ENCODE peak calls at places on chromosomes 6 and 20, in seven cellular contexts. A is keratinocyte, H is WTC11, T is MM.1S, Y is glutamatergic neuron, L is cardiac muscle cell, K is lower lobe of right lung. B is an unnamed sample.

GRCh38 chr6:46251583-46252339 is 81.0 kb upstream of the ENPP5 start:
- DNase-seq in K (no peak), L (no peak), A (no peak), H (no peak), T (no peak), Y (no peak), B (no peak)

GRCh38 chr6:104597541-104598050 is 262.1 kb downstream of the HACE1 start:
- DNase-seq in L (no peak), H (no peak), A (no peak), T (no peak), Y (no peak), K (no peak), B (no peak)

GRCh38 chr20:35603695-35604443 is 11.8 kb upstream of the SPAG4 start:
- DNase-seq in K (no peak), L (no peak), T (no peak), A (no peak), H (no peak), Y (no peak), B (no peak)

GRCh38 chr6:137496909-137497721 is 2.9 kb upstream of the OLIG3 start:
- DNase-seq in L (no peak), K (no peak), H (peak), Y (peak), T (no peak), A (no peak), B (no peak)

GRCh38 chr20:1324598-1325172 is 4.3 kb downstream of the SDCBP2 start:
- DNase-seq in A (no peak), Y (no peak), H (no peak), K (no peak), L (no peak), T (no peak), B (no peak)

GRCh38 chr20:21583486-21584168 is 69.8 kb upstream of the NKX2-2 start:
- DNase-seq in K (no peak), A (no peak), H (no peak), T (no peak), L (no peak), Y (no peak), B (no peak)

GRCh38 chr20:40497781-40498691 is 191.0 kb downstream of the MAFB start:
- DNase-seq in Y (no peak), L (no peak), H (no peak), A (no peak), T (no peak), K (peak), B (peak)

GRCh38 chr6:14723535-14724086 is 522.3 kb upstream of the JARID2 start:
- DNase-seq in A (no peak), H (no peak), Y (no peak), L (no peak), T (no peak), K (no peak), B (no peak)

GRCh38 chr6:17867880-17868279 is 119.6 kb downstream of the KIF13A start:
- DNase-seq in L (no peak), H (no peak), Y (no peak), T (no peak), A (no peak), K (no peak), B (peak)

GRCh38 chr6:79570129-79570801 is 33.0 kb upstream of the LCA5 start:
- DNase-seq in H (peak), L (peak), A (peak), Y (no peak), K (no peak), T (no peak), B (peak)

GRCh38 chr6:37516076-37516919 is 16.6 kb upstream of the CCDC167 start:
- DNase-seq in K (peak), H (peak), T (peak), Y (peak), A (no peak), L (peak), B (peak)

GRCh38 chr20:53652090-53652858 is 58.6 kb upstream of the ZNF217 start:
- DNase-seq in A (no peak), K (no peak), H (no peak), L (peak), Y (no peak), T (peak), B (no peak)

GRCh38 chr20:62758226-62758912 is 37.9 kb upstream of the MRGBP start:
- DNase-seq in T (no peak), K (peak), H (no peak), L (no peak), A (no peak), Y (peak), B (no peak)

GRCh38 chr6:139181236-139181635 is 46.4 kb downstream of the HECA start:
- DNase-seq in H (no peak), K (no peak), A (no peak), T (no peak), L (no peak), Y (no peak), B (no peak)

GRCh38 chr6:57432919-57433684 is 115.7 kb downstream of the PRIM2 start:
- DNase-seq in L (no peak), H (no peak), T (no peak), K (no peak), Y (no peak), A (no peak), B (no peak)

GRCh38 chr6:3520541-3521220 is 63.8 kb upstream of the SLC22A23 start:
- DNase-seq in A (no peak), H (no peak), K (no peak), L (no peak), T (no peak), Y (no peak), B (no peak)

GRCh38 chr6:72530152-72530551 is 91.7 kb upstream of the KCNQ5 start:
- DNase-seq in H (no peak), T (no peak), A (no peak), L (no peak), K (no peak), Y (no peak), B (no peak)
- TF ChIP-seq CTCF in H (no peak), T (no peak), A (no peak), L (no peak), K (no peak), Y (no peak), B (no peak)

GRCh38 chr6:131955876-131956275 is 4.7 kb upstream of the CCN2 start:
- DNase-seq in H (no peak), K (no peak), T (no peak), L (no peak), Y (no peak), A (no peak), B (no peak)

GRCh38 chr6:131958095-131958494 is 6.9 kb upstream of the CCN2 start:
- DNase-seq in L (no peak), T (no peak), H (no peak), K (no peak), A (no peak), Y (no peak), B (no peak)

GRCh38 chr6:131963063-131963462 is 11.9 kb upstream of the CCN2 start:
- DNase-seq in Y (no peak), T (no peak), L (no peak), K (no peak), A (no peak), H (no peak), B (no peak)

GRCh38 chr6:131958551-131959470 is 7.6 kb upstream of the CCN2 start:
- DNase-seq in T (no peak), A (no peak), L (no peak), H (no peak), K (no peak), Y (no peak), B (no peak)

DNA sequence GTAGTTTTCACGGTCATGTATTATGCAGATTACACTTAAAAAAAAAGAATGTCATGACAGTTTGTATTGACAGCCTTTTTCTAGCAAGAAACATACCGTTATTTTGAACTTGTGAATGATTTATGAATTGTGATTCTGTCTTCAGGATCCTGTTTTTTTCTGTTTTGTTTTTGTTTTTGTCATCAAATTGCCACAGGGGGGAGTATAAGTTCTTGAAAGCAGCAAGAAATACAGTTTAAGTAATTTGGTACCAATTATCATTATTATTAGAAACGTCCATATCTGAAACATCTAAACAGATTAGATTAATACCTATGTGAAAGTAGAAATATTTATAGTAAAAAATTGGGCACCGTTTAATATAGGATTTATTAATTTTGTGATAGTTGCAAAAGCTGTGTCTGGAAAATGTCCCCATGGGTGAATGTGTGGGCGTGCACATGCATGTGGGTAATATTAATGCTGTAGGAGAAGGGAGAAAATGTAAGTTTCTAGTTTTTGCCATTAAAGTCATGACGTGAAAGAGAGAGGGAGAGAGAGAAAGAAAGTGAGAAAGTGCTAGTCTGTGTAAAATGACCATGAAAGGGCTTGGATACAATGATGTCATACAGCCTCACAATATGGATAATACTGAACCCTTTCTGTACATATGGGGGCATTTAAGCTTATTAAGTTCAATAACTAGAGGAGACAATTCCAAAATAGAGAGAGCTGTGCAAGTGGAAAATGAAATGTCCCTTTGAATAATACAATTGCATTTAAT is 9.4 kb upstream of the CCN2 start:
- DNase-seq in H (no peak), T (peak), A (no peak), L (no peak), Y (no peak), K (no peak), B (no peak)
- TF ChIP-seq CTCF in H (no peak), T (peak), A (no peak), L (peak), Y (peak), K (no peak), B (peak)

DNA sequence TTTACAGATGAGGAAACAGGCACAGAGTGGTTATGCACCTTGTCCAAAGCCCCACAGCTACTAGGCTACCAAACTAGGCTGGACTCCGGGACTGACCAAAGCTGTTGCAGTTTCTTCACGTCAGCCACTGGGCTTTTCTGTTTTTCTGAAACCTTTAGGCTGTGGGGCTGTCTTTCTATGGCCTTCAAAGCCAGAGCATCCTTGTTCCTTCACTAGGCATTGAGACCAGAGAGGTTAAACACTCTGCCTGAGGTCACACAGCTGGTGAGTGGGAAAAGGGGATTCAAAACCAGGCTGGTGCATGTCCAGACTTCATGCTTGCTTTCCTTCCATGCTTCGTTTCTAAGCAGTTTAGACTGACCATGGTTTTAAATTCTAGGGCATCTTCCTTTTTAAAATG is 97.5 kb upstream of the KCNG1 start:
- DNase-seq in Y (no peak), A (no peak), T (no peak), H (no peak), K (no peak), L (no peak), B (no peak)
- TF ChIP-seq CTCF in Y (no peak), A (no peak), T (no peak), H (no peak), K (no peak), L (no peak), B (no peak)

GRCh38 chr6:163086563-163086895 is 328.0 kb upstream of the QKI start:
- DNase-seq in K (no peak), L (no peak), T (no peak), A (no peak), Y (no peak), H (no peak), B (no peak)

GRCh38 chr6:163085861-163086562 is 328.5 kb upstream of the QKI start:
- DNase-seq in L (peak), Y (no peak), T (no peak), A (no peak), H (no peak), K (no peak), B (no peak)

GRCh38 chr6:163087981-163088380 is 326.5 kb upstream of the QKI start:
- DNase-seq in L (no peak), H (no peak), T (no peak), K (no peak), Y (no peak), A (no peak), B (no peak)

GRCh38 chr6:163083141-163083540 is 331.4 kb upstream of the QKI start:
- DNase-seq in K (no peak), Y (no peak), T (no peak), L (no peak), A (no peak), H (no peak), B (no peak)

DNA sequence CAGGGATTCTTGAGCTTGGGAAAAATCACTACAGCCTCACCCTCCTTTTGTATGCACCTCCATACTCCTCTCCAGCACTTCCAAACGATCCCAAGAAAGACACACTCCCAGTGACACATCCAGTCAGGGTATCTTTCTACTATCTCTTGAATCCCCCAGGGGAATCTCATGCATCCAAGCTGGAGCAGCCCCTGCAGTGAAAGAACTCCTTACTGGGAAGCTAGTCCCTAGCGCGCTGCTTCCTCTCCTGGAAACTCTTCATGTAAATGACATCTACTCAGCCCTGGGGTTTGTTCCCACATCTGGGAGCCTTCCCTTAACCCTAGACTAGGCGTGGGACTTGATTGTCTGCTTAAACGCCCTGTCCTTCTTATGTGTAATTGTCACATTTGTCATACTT is 329.1 kb upstream of the QKI start:
- DNase-seq in K (no peak), H (no peak), T (no peak), L (peak), Y (no peak), A (no peak), B (no peak)
- TF ChIP-seq CTCF in K (no peak), H (no peak), T (no peak), L (no peak), Y (no peak), A (no peak), B (no peak)

B was measured in MCF 10A.